ENCODE peak calls at places on chromosomes 5 and 9, in nine cellular contexts. G is left ventricle myocardium superior; L is GM10248; O is neuronal stem cell; H is stimulated activated CD8-positive, alpha-beta memory T cell treated with anti-CD3 and anti-CD28 coated beads, Interleukin-4, amount 100 ng/mL, for 1 hour; P is C1 segment of cervical spinal cord; X is ELR; M is GM12865; W is NT2/D1. T is an unnamed sample.

GRCh38 chr5:148443998-148444397 is 60.2 kb downstream of the FBXO38 start:
- DNase-seq in G (no peak), L (peak), O (peak), H (no peak), P (no peak), X (peak), M (peak), W (peak), T (no peak)

GRCh38 chr9:123620258-123620657 is 264.3 kb downstream of the CRB2 start:
- DNase-seq in G (no peak), L (no peak), O (no peak), H (no peak), P (no peak), X (peak), M (no peak), W (no peak), T (no peak)

GRCh38 chr5:124480964-124481363 is 265.5 kb downstream of the ZNF608 start:
- DNase-seq in G (no peak), L (no peak), O (no peak), H (no peak), P (no peak), X (no peak), M (no peak), W (no peak), T (no peak)

GRCh38 chr5:39570418-39571027 is 145.7 kb upstream of the DAB2 start:
- DNase-seq in G (no peak), L (no peak), O (peak), H (no peak), P (no peak), X (peak), M (peak), W (peak), T (no peak)

GRCh38 chr5:1524481-1524798 is 680 bp upstream of the LPCAT1 start:
- DNase-seq in G (no peak), L (no peak), O (no peak), H (no peak), P (no peak), X (no peak), M (peak), W (no peak), T (no peak)

GRCh38 chr9:107983191-107983603 is 493.6 kb upstream of the KLF4 start:
- DNase-seq in G (no peak), L (no peak), O (no peak), H (no peak), P (no peak), X (peak), M (no peak), W (no peak), T (no peak)

GRCh38 chr5:168076561-168076991 is 214.9 kb upstream of the WWC1 start:
- DNase-seq in G (peak), L (no peak), O (no peak), H (no peak), P (no peak), X (no peak), M (peak), W (peak), T (no peak)

GRCh38 chr9:37706290-37706689 is 47.3 kb upstream of the TRMT10B start:
- DNase-seq in G (no peak), L (no peak), O (no peak), H (no peak), P (no peak), X (peak), M (no peak), W (no peak), T (no peak)

GRCh38 chr9:34139477-34140146 is 13.1 kb upstream of the DCAF12 start:
- DNase-seq in G (peak), L (no peak), O (no peak), H (no peak), P (no peak), X (peak), M (peak), W (no peak), T (peak)

GRCh38 chr5:59829389-59829788 is 64.1 kb downstream of the PDE4D start:
- DNase-seq in G (no peak), L (no peak), O (no peak), H (no peak), P (no peak), X (peak), M (no peak), W (no peak), T (no peak)

GRCh38 chr5:8714197-8714596 is 831.7 kb downstream of the SEMA5A start:
- DNase-seq in G (no peak), L (no peak), O (no peak), H (no peak), P (no peak), X (no peak), M (no peak), W (no peak), T (no peak)

GRCh38 chr9:16154570-16155078 is 601.8 kb downstream of the CCDC171 start:
- DNase-seq in G (peak), L (peak), O (no peak), H (peak), P (no peak), X (no peak), M (peak), W (peak), T (no peak)

GRCh38 chr9:107712390-107712789 is 222.8 kb upstream of the KLF4 start:
- DNase-seq in G (no peak), L (no peak), O (no peak), H (no peak), P (no peak), X (peak), M (peak), W (no peak), T (no peak)

GRCh38 chr9:18665947-18666346 is 192.0 kb downstream of the ADAMTSL1 start:
- DNase-seq in G (no peak), L (no peak), O (no peak), H (no peak), P (no peak), X (no peak), M (no peak), W (no peak), T (no peak)

GRCh38 chr5:41559184-41559583 is 48.8 kb upstream of the PLCXD3 start:
- DNase-seq in G (no peak), L (no peak), O (no peak), H (no peak), P (no peak), X (no peak), M (no peak), W (no peak), T (no peak)

GRCh38 chr5:84017704-84018240 is 297.1 kb upstream of the HAPLN1 start:
- DNase-seq in G (no peak), L (no peak), O (no peak), H (no peak), P (no peak), X (peak), M (no peak), W (no peak), T (no peak)

GRCh38 chr5:107483196-107483595 is 187.5 kb downstream of the EFNA5 start:
- DNase-seq in G (no peak), L (no peak), O (no peak), H (no peak), P (no peak), X (no peak), M (no peak), W (no peak), T (no peak)

GRCh38 chr5:127796207-127796606 is 93.0 kb downstream of the CCDC192 start:
- DNase-seq in G (no peak), L (no peak), O (peak), H (no peak), P (no peak), X (no peak), M (no peak), W (no peak), T (no peak)

GRCh38 chr9:124576751-124577150 is 69.6 kb upstream of the NR5A1 start:
- DNase-seq in G (no peak), L (no peak), O (no peak), H (no peak), P (no peak), X (peak), M (no peak), W (no peak), T (no peak)

GRCh38 chr5:73892806-73893205 is 266.8 kb downstream of the ARHGEF28 start:
- DNase-seq in G (no peak), L (no peak), O (no peak), H (no peak), P (no peak), X (peak), M (no peak), W (no peak), T (no peak)

GRCh38 chr5:53330491-53330890 is 149.9 kb upstream of the FST start:
- DNase-seq in G (no peak), L (no peak), O (no peak), H (no peak), P (no peak), X (no peak), M (no peak), W (no peak), T (no peak)

GRCh38 chr5:119290161-119290569 is 65.7 kb upstream of the TNFAIP8 start:
- DNase-seq in G (no peak), L (peak), O (no peak), H (no peak), P (no peak), X (no peak), M (peak), W (no peak), T (no peak)

GRCh38 chr5:93599427-93600146 is 16.6 kb downstream of the NR2F1 start:
- DNase-seq in G (no peak), L (no peak), O (no peak), H (no peak), P (no peak), X (no peak), M (no peak), W (no peak), T (no peak)

GRCh38 chr5:1661311-1661710 is 137.6 kb upstream of the LPCAT1 start:
- DNase-seq in G (no peak), L (no peak), O (no peak), H (no peak), P (no peak), X (no peak), M (no peak), W (no peak), T (no peak)

GRCh38 chr9:36214571-36214970 is 23.9 kb downstream of the CLTA start:
- DNase-seq in G (no peak), L (no peak), O (no peak), H (no peak), P (no peak), X (no peak), M (no peak), W (no peak), T (no peak)

GRCh38 chr9:116112236-116112635 is 41.4 kb upstream of the PAPPA start:
- DNase-seq in G (no peak), L (no peak), O (no peak), H (no peak), P (no peak), X (peak), M (no peak), W (no peak), T (no peak)

GRCh38 chr9:83304686-83305085 is 233.5 kb downstream of the FRMD3 start:
- DNase-seq in G (peak), L (no peak), O (no peak), H (no peak), P (no peak), X (no peak), M (no peak), W (no peak), T (peak)

GRCh38 chr5:5589146-5589826 is 166.8 kb downstream of the ICE1 start:
- DNase-seq in G (no peak), L (no peak), O (no peak), H (no peak), P (no peak), X (no peak), M (no peak), W (no peak), T (no peak)

GRCh38 chr5:137733922-137734695 is 1.8 kb downstream of the KLHL3 start:
- DNase-seq in G (no peak), L (no peak), O (no peak), H (no peak), P (no peak), X (peak), M (no peak), W (no peak), T (no peak)

GRCh38 chr5:53679261-53679660 is 118.8 kb downstream of the NDUFS4 start:
- DNase-seq in G (no peak), L (no peak), O (no peak), H (no peak), P (no peak), X (no peak), M (no peak), W (no peak), T (no peak)

GRCh38 chr9:105332471-105332870 is 88.0 kb downstream of the SLC44A1 start:
- DNase-seq in G (no peak), L (no peak), O (no peak), H (no peak), P (no peak), X (peak), M (no peak), W (no peak), T (no peak)

GRCh38 chr9:129880654-129881546 is 45.6 kb downstream of the USP20 start:
- DNase-seq in G (no peak), L (no peak), O (no peak), H (no peak), P (no peak), X (no peak), M (no peak), W (no peak), T (no peak)

GRCh38 chr5:27854243-27854852 is 816.0 kb upstream of the CDH9 start:
- DNase-seq in G (no peak), L (no peak), O (no peak), H (no peak), P (no peak), X (peak), M (no peak), W (no peak), T (no peak)

GRCh38 chr5:81787843-81788242 is 36.9 kb upstream of the SSBP2 start:
- DNase-seq in G (no peak), L (no peak), O (peak), H (no peak), P (no peak), X (peak), M (no peak), W (peak), T (peak)

T was measured in anterior cingulate cortex.